ENCODE peak calls at places on chromosomes 7 and 10, in five cellular contexts. T, B, K, U and E are unnamed samples.
A peak's percentile ranks its signal among the peaks of the same experiment; 100 is the strongest.

GRCh38 chr10:36455481-36456119 is 669.8 kb upstream of the ANKRD30A start:
- DNase-seq in U (no peak), K (no peak), B (no peak), T (no peak), E (peak; percentile 54)

GRCh38 chr10:76459016-76459415 is 1027.6 kb downstream of the LRMDA start:
- DNase-seq in U (no peak), T (no peak), K (no peak), B (no peak), E (no peak)

GRCh38 chr7:107002131-107002803 is 42.2 kb upstream of the PRKAR2B start:
- DNase-seq in B (no peak), U (no peak), T (no peak), K (no peak), E (peak; percentile 19)

GRCh38 chr7:82501256-82501815 is 57.8 kb upstream of the CACNA2D1 start:
- DNase-seq in U (no peak), B (no peak), T (no peak), K (no peak), E (no peak)

GRCh38 chr7:33823913-33824312 is 81.4 kb upstream of the BMPER start:
- DNase-seq in B (no peak), U (no peak), T (no peak), K (no peak), E (no peak)

GRCh38 chr10:93921338-93921737 is 27.6 kb downstream of the SLC35G1 start:
- DNase-seq in K (no peak), B (no peak), T (no peak), U (no peak), E (peak; percentile 4)

GRCh38 chr10:98400482-98400881 is 14.5 kb downstream of the PYROXD2 start:
- DNase-seq in K (no peak), B (no peak), U (no peak), T (no peak), E (no peak)

GRCh38 chr10:44850356-44850934 is 60.7 kb upstream of the TMEM72 start:
- DNase-seq in K (no peak), T (no peak), U (no peak), B (no peak), E (no peak)

GRCh38 chr7:36717596-36717995 is 6.7 kb downstream of the AOAH start:
- DNase-seq in B (no peak), T (no peak), U (no peak), K (no peak), E (no peak)

GRCh38 chr10:102752934-102753664 is 9.4 kb downstream of the WBP1L start:
- DNase-seq in B (peak; percentile 84), T (no peak), K (no peak), U (peak; percentile 71), E (peak; percentile 87)

GRCh38 chr10:86330778-86331763 is 35.5 kb downstream of the GRID1 start:
- DNase-seq in U (no peak), B (no peak), T (no peak), K (no peak), E (no peak)